ENCODE peak calls at places on chromosomes 12 and 14, in seven cellular contexts. I is Ammon's horn, S is amniotic epithelial cell, T is LoVo, B is HFFc6, K is activated T-cell treated with anti-CD3 and anti-CD28 coated beads for 1 hour, W is NCI-H1436 treated with DMSO at 0.1 percent for 48 hours. D is an unnamed sample.

GRCh38 chr14:54000341-54000811 is 43.8 kb upstream of the BMP4 start:
- DNase-seq in I (no peak), S (peak; percentile 84), T (peak; percentile 58), B (peak; percentile 45), K (no peak), W (no peak), D (no peak)

GRCh38 chr12:119159844-119160243 is 18.9 kb upstream of the HSPB8 start:
- DNase-seq in I (no peak), S (no peak), T (no peak), B (no peak), K (no peak), W (no peak), D (no peak)

GRCh38 chr12:114291389-114292075 is 114.4 kb downstream of the TBX5 start:
- DNase-seq in I (no peak), S (no peak), T (no peak), B (no peak), K (no peak), W (no peak), D (no peak)

GRCh38 chr12:120677765-120678473 is 9.0 kb upstream of the MLEC start:
- DNase-seq in I (no peak), S (no peak), T (peak; percentile 86), B (peak; percentile 43), K (no peak), W (no peak), D (no peak)

GRCh38 chr14:52356025-52356424 is 41.9 kb downstream of the PTGER2 start:
- DNase-seq in I (no peak), S (no peak), T (no peak), B (no peak), K (no peak), W (no peak), D (no peak)

GRCh38 chr14:22432348-22432976 is 156.6 kb downstream of the DAD1 start:
- DNase-seq in I (peak; percentile 82), S (peak; percentile 96), T (peak; percentile 90), B (peak; percentile 76), K (no peak), W (peak; percentile 1), D (no peak)

GRCh38 chr14:71113376-71113775 is 206.1 kb downstream of the PCNX1 start:
- DNase-seq in I (no peak), S (peak; percentile 52), T (no peak), B (peak; percentile 63), K (no peak), W (no peak), D (no peak)

GRCh38 chr12:101019193-101019592 is 190.8 kb downstream of the SLC5A8 start:
- DNase-seq in I (no peak), S (no peak), T (no peak), B (no peak), K (no peak), W (no peak), D (no peak)

GRCh38 chr12:12028668-12029402 is 41.9 kb upstream of the BCL2L14 start:
- DNase-seq in I (no peak), S (no peak), T (no peak), B (no peak), K (no peak), W (no peak), D (no peak)

GRCh38 chr12:30417697-30418231 is 277.9 kb downstream of the IPO8 start:
- DNase-seq in I (peak; percentile 60), S (peak; percentile 91), T (no peak), B (peak; percentile 57), K (no peak), W (no peak), D (no peak)

GRCh38 chr14:54579606-54580005 is 12.7 kb downstream of the SAMD4A start:
- DNase-seq in I (no peak), S (peak; percentile 80), T (no peak), B (no peak), K (no peak), W (no peak), D (no peak)

GRCh38 chr14:54839681-54840080 is 62.9 kb downstream of the GCH1 start:
- DNase-seq in I (no peak), S (peak; percentile 93), T (no peak), B (no peak), K (no peak), W (no peak), D (no peak)

GRCh38 chr12:80033457-80033856 is 65.9 kb upstream of the OTOGL start:
- DNase-seq in I (peak; percentile 10), S (peak; percentile 91), T (no peak), B (peak; percentile 55), K (no peak), W (no peak), D (no peak)

GRCh38 chr12:127690161-127690560 is 576.8 kb upstream of the TMEM132C start:
- DNase-seq in I (no peak), S (no peak), T (no peak), B (no peak), K (no peak), W (no peak), D (no peak)

GRCh38 chr12:75120202-75120774 is 89.4 kb downstream of the KCNC2 start:
- DNase-seq in I (no peak), S (peak; percentile 95), T (no peak), B (no peak), K (no peak), W (no peak), D (no peak)

GRCh38 chr12:4214912-4215861 is 58.4 kb upstream of the CCND2 start:
- DNase-seq in I (peak; percentile 79), S (no peak), T (peak; percentile 9), B (no peak), K (no peak), W (no peak), D (no peak)

GRCh38 chr12:107411792-107412535 is 273.6 kb upstream of the PWP1 start:
- DNase-seq in I (no peak), S (peak; percentile 78), T (no peak), B (peak; percentile 83), K (no peak), W (no peak), D (no peak)

D was measured in NT2/D1.